ENCODE peak calls at places on chromosomes 4 and X, in eight cellular contexts. One of them, this sample, is unnamed.

GRCh38 chr4:185640809-185641675 is 105.7 kb upstream of the PDLIM3 start:
- DNase-seq in globus pallidus: peak
- DNase-seq in SK-MEL-5: peak
- DNase-seq in lung: no peak
- DNase-seq in M059J: peak
- DNase-seq in neural crest cell: no peak
- DNase-seq in mammary epithelial cell: peak
- DNase-seq in activated naive CD4-positive, alpha-beta T cell treated with Interleukin-2 at 50 U/mL for 16 hours: no peak
- DNase-seq in this sample: peak

GRCh38 chr4:169270156-169270809 is 473 bp downstream of the SH3RF1 start:
- DNase-seq in globus pallidus: peak
- DNase-seq in SK-MEL-5: peak
- DNase-seq in lung: peak
- DNase-seq in M059J: peak
- DNase-seq in neural crest cell: no peak
- DNase-seq in mammary epithelial cell: peak
- DNase-seq in activated naive CD4-positive, alpha-beta T cell treated with Interleukin-2 at 50 U/mL for 16 hours: no peak
- DNase-seq in this sample: peak

GRCh38 chr4:122119739-122120138 is 32.4 kb upstream of the BLTP1 start:
- DNase-seq in globus pallidus: no peak
- DNase-seq in SK-MEL-5: no peak
- DNase-seq in lung: no peak
- DNase-seq in M059J: peak
- DNase-seq in neural crest cell: no peak
- DNase-seq in mammary epithelial cell: peak
- DNase-seq in activated naive CD4-positive, alpha-beta T cell treated with Interleukin-2 at 50 U/mL for 16 hours: no peak
- DNase-seq in this sample: no peak

GRCh38 chrX:3651272-3651671 is 62.2 kb downstream of the PRKX start:
- DNase-seq in globus pallidus: no peak
- DNase-seq in SK-MEL-5: peak
- DNase-seq in lung: no peak
- DNase-seq in M059J: peak
- DNase-seq in neural crest cell: peak
- DNase-seq in mammary epithelial cell: peak
- DNase-seq in activated naive CD4-positive, alpha-beta T cell treated with Interleukin-2 at 50 U/mL for 16 hours: no peak
- DNase-seq in this sample: peak

GRCh38 chr4:113522433-113522832 is 239.1 kb downstream of the CAMK2D start:
- DNase-seq in globus pallidus: no peak
- DNase-seq in SK-MEL-5: no peak
- DNase-seq in lung: no peak
- DNase-seq in M059J: no peak
- DNase-seq in neural crest cell: no peak
- DNase-seq in mammary epithelial cell: no peak
- DNase-seq in activated naive CD4-positive, alpha-beta T cell treated with Interleukin-2 at 50 U/mL for 16 hours: no peak
- DNase-seq in this sample: no peak

GRCh38 chrX:135649561-135649960 is 63.9 kb upstream of the CT45A1 start:
- DNase-seq in globus pallidus: no peak
- DNase-seq in SK-MEL-5: no peak
- DNase-seq in lung: no peak
- DNase-seq in M059J: no peak
- DNase-seq in neural crest cell: no peak
- DNase-seq in mammary epithelial cell: no peak
- DNase-seq in activated naive CD4-positive, alpha-beta T cell treated with Interleukin-2 at 50 U/mL for 16 hours: no peak
- DNase-seq in this sample: no peak

GRCh38 chr4:148090503-148091476 is 351.4 kb downstream of the NR3C2 start:
- DNase-seq in globus pallidus: no peak
- DNase-seq in SK-MEL-5: no peak
- DNase-seq in lung: no peak
- DNase-seq in M059J: no peak
- DNase-seq in neural crest cell: no peak
- DNase-seq in mammary epithelial cell: no peak
- DNase-seq in activated naive CD4-positive, alpha-beta T cell treated with Interleukin-2 at 50 U/mL for 16 hours: no peak
- DNase-seq in this sample: no peak

GRCh38 chr4:42555828-42556227 is 101.1 kb downstream of the ATP8A1 start:
- DNase-seq in globus pallidus: no peak
- DNase-seq in SK-MEL-5: no peak
- DNase-seq in lung: no peak
- DNase-seq in M059J: peak
- DNase-seq in neural crest cell: no peak
- DNase-seq in mammary epithelial cell: peak
- DNase-seq in activated naive CD4-positive, alpha-beta T cell treated with Interleukin-2 at 50 U/mL for 16 hours: no peak
- DNase-seq in this sample: no peak

GRCh38 chr4:174248407-174248806 is 35.1 kb downstream of the FBXO8 start:
- DNase-seq in globus pallidus: no peak
- DNase-seq in SK-MEL-5: no peak
- DNase-seq in lung: no peak
- DNase-seq in M059J: no peak
- DNase-seq in neural crest cell: no peak
- DNase-seq in mammary epithelial cell: no peak
- DNase-seq in activated naive CD4-positive, alpha-beta T cell treated with Interleukin-2 at 50 U/mL for 16 hours: no peak
- DNase-seq in this sample: no peak